ENCODE peak calls at places on chromosomes 13 and 19, in five cellular contexts. V is iris pigment epithelial cell; T is activated effector memory CD4-positive, alpha-beta T cell treated with Interleukin-2 at 50 U/mL for 16 hours; Y is NCI-H460; C is CD8-positive, alpha-beta T cell. B is an unnamed sample.
A peak's percentile ranks its signal among the peaks of the same experiment; 100 is the strongest.

GRCh38 chr13:90122531-90122930 is 1225.0 kb upstream of the MIR17HG start:
- DNase-seq in V (no peak), Y (no peak), T (no peak), C (no peak), B (no peak)

GRCh38 chr13:110555601-110556223 is 5.8 kb downstream of the RAB20 start:
- DNase-seq in T (no peak), Y (no peak), C (no peak), V (no peak), B (no peak)

GRCh38 chr13:49238621-49239020 is 9.1 kb upstream of the CDADC1 start:
- DNase-seq in V (no peak), C (no peak), Y (no peak), T (no peak), B (no peak)

GRCh38 chr13:21675095-21676007 is 4.5 kb downstream of the FGF9 start:
- DNase-seq in T (no peak), V (no peak), Y (no peak), C (peak; percentile 48), B (peak; percentile 85)

GRCh38 chr19:18135712-18136584 is 17.0 kb upstream of the PIK3R2 start:
- DNase-seq in Y (no peak), T (no peak), V (no peak), C (no peak), B (no peak)

GRCh38 chr13:74132152-74132767 is 1.9 kb downstream of the KLF12 start:
- DNase-seq in C (peak; percentile 33), Y (no peak), V (peak; percentile 71), T (no peak), B (no peak)

GRCh38 chr19:19405919-19406877 is 723 bp downstream of the GATAD2A start:
- DNase-seq in C (peak; percentile 40), Y (no peak), V (peak; percentile 45), T (peak; percentile 34), B (peak; percentile 23)

GRCh38 chr19:51887522-51888498 is at the start of gene ZNF577:
- DNase-seq in V (peak; percentile 95), Y (no peak), C (peak; percentile 59), T (peak; percentile 39), B (no peak)

GRCh38 chr19:44111910-44112463 is 1.2 kb upstream of the ZNF225 start:
- DNase-seq in T (no peak), C (no peak), Y (no peak), V (peak; percentile 97), B (peak; percentile 62)

GRCh38 chr19:9183000-9183399 is 4.2 kb downstream of the OR7D2 start:
- DNase-seq in V (no peak), T (no peak), Y (no peak), C (no peak), B (no peak)

B was measured in COR-L47.